ENCODE peak calls at places on chromosomes 16 and 17, in eight cellular contexts. Q is activated effector memory CD4-positive, alpha-beta T cell treated with anti-CD3 and anti-CD28 coated beads, Interleukin-2, amount 50 U/mL, for 16 hours; S is tibial nerve; O is cardiac fibroblast; Z is MCF 10A; L is progenitor cell of endocrine pancreas; M is dorsolateral prefrontal cortex; X is effector memory CD4-positive, alpha-beta T cell. K is an unnamed sample.

GRCh38 chr16:14354561-14355351 is 275.3 kb downstream of the PARN start:
- DNase-seq in Q (no peak), S (no peak), O (no peak), Z (no peak), L (no peak), M (no peak), X (no peak), K (no peak)

GRCh38 chr17:17051380-17051779 is 9.1 kb downstream of the MPRIP start:
- DNase-seq in Q (peak; percentile 48), S (no peak), O (no peak), Z (no peak), L (no peak), M (no peak), X (no peak), K (no peak)

GRCh38 chr17:21452377-21453143 is 76.4 kb downstream of the KCNJ12 start:
- DNase-seq in Q (peak; percentile 69), S (peak; percentile 72), O (peak; percentile 84), Z (peak; percentile 12), L (no peak), M (peak; percentile 82), X (no peak), K (peak; percentile 21)

GRCh38 chr17:50462446-50462845 is 6.2 kb downstream of the CHAD start:
- DNase-seq in Q (no peak), S (no peak), O (no peak), Z (no peak), L (no peak), M (no peak), X (no peak), K (no peak)

GRCh38 chr17:77433385-77434135 is 292.8 kb downstream of the SEC14L1 start:
- DNase-seq in Q (peak; percentile 77), S (no peak), O (peak; percentile 70), Z (no peak), L (no peak), M (no peak), X (no peak), K (no peak)

GRCh38 chr17:45230787-45231480 is 9.2 kb downstream of the FMNL1 start:
- DNase-seq in Q (peak; percentile 62), S (no peak), O (peak; percentile 73), Z (peak; percentile 48), L (no peak), M (no peak), X (no peak), K (no peak)

GRCh38 chr17:82593590-82594087 is 54.6 kb downstream of the WDR45B start:
- DNase-seq in Q (no peak), S (no peak), O (no peak), Z (no peak), L (no peak), M (no peak), X (no peak), K (no peak)

GRCh38 chr16:15041260-15042011 is 14.4 kb downstream of the NTAN1 start:
- DNase-seq in Q (peak; percentile 50), S (peak; percentile 70), O (peak; percentile 81), Z (peak; percentile 55), L (no peak), M (peak; percentile 62), X (no peak), K (no peak)

GRCh38 chr17:4220655-4221054 is 43.1 kb downstream of the ANKFY1 start:
- DNase-seq in Q (no peak), S (no peak), O (peak; percentile 58), Z (no peak), L (no peak), M (no peak), X (no peak), K (no peak)

GRCh38 chr17:61397086-61397842 is 2.4 kb upstream of the TBX2 start:
- DNase-seq in Q (no peak), S (no peak), O (peak; percentile 37), Z (no peak), L (no peak), M (no peak), X (no peak), K (no peak)

GRCh38 chr17:14559720-14560119 is 258.8 kb downstream of the HS3ST3B1 start:
- DNase-seq in Q (no peak), S (no peak), O (no peak), Z (no peak), L (no peak), M (no peak), X (no peak), K (no peak)

GRCh38 chr17:73140531-73140930 is 24.3 kb upstream of the SSTR2 start:
- DNase-seq in Q (no peak), S (no peak), O (no peak), Z (no peak), L (no peak), M (no peak), X (no peak), K (no peak)

GRCh38 chr16:12583237-12583897 is 220.3 kb downstream of the CPPED1 start:
- DNase-seq in Q (peak; percentile 31), S (no peak), O (no peak), Z (no peak), L (no peak), M (no peak), X (no peak), K (no peak)

GRCh38 chr16:84513111-84514065 is 8.9 kb upstream of the MEAK7 start:
- DNase-seq in Q (peak; percentile 53), S (no peak), O (no peak), Z (no peak), L (no peak), M (no peak), X (no peak), K (no peak)

GRCh38 chr17:14310584-14310983 is 9.7 kb downstream of the HS3ST3B1 start:
- DNase-seq in Q (no peak), S (no peak), O (no peak), Z (no peak), L (no peak), M (no peak), X (no peak), K (no peak)

GRCh38 chr17:37787055-37787720 is 42.3 kb upstream of the HNF1B start:
- DNase-seq in Q (no peak), S (no peak), O (peak; percentile 42), Z (peak; percentile 48), L (no peak), M (no peak), X (no peak), K (no peak)

GRCh38 chr17:78276499-78276898 is 45.1 kb downstream of the TMEM235 start:
- DNase-seq in Q (no peak), S (no peak), O (no peak), Z (no peak), L (no peak), M (no peak), X (no peak), K (no peak)

GRCh38 chr17:82888583-82889495 is 49.0 kb upstream of the ZNF750 start:
- DNase-seq in Q (no peak), S (no peak), O (no peak), Z (no peak), L (no peak), M (no peak), X (no peak), K (no peak)

GRCh38 chr16:78524066-78524595 is 424.7 kb downstream of the WWOX start:
- DNase-seq in Q (no peak), S (no peak), O (no peak), Z (peak; percentile 8), L (no peak), M (no peak), X (no peak), K (no peak)

GRCh38 chr16:73732143-73732542 is 564.5 kb upstream of the PSMD7 start:
- DNase-seq in Q (no peak), S (no peak), O (no peak), Z (no peak), L (no peak), M (no peak), X (no peak), K (no peak)